ENCODE peak calls at places on chromosome 14, in nine cellular contexts. One of them, this sample, is unnamed.

GRCh38 chr14:38994721-38995120 is 108.3 kb downstream of the SEC23A start:
- DNase-seq in astrocyte of the spinal cord: no peak
- DNase-seq in NCI-H2081: no peak
- DNase-seq in HFFc6: no peak
- DNase-seq in naive thymus-derived CD8-positive, alpha-beta T cell: no peak
- DNase-seq in stimulated activated CD4-positive, alpha-beta T cell treated with anti-CD3 and anti-CD28 coated beads, Interleukin-2, amount 100 ng/mL, for 48 hours: no peak
- DNase-seq in stimulated activated CD8-positive, alpha-beta memory T cell treated with anti-CD3 and anti-CD28 coated beads, Interleukin-12 subunit alpha, Interleukin-12 subunit beta, amount 100 ng/mL, for 4 hours: no peak
- DNase-seq in T-helper 2 cell: no peak
- DNase-seq in CD8-positive, alpha-beta memory T cell: no peak
- DNase-seq in this sample: no peak

GRCh38 chr14:59897757-59898383 is 22.1 kb upstream of the LRRC9 start:
- DNase-seq in astrocyte of the spinal cord: peak
- DNase-seq in CD8-positive, alpha-beta memory T cell: no peak
- DNase-seq in NCI-H2081: peak
- DNase-seq in stimulated activated CD8-positive, alpha-beta memory T cell treated with anti-CD3 and anti-CD28 coated beads, Interleukin-12 subunit alpha, Interleukin-12 subunit beta, amount 100 ng/mL, for 4 hours: no peak
- DNase-seq in stimulated activated CD4-positive, alpha-beta T cell treated with anti-CD3 and anti-CD28 coated beads, Interleukin-2, amount 100 ng/mL, for 48 hours: no peak
- DNase-seq in naive thymus-derived CD8-positive, alpha-beta T cell: no peak
- DNase-seq in HFFc6: peak
- DNase-seq in T-helper 2 cell: peak
- DNase-seq in this sample: no peak

GRCh38 chr14:38098074-38098846 is 109.4 kb upstream of the SSTR1 start:
- DNase-seq in naive thymus-derived CD8-positive, alpha-beta T cell: no peak
- DNase-seq in stimulated activated CD8-positive, alpha-beta memory T cell treated with anti-CD3 and anti-CD28 coated beads, Interleukin-12 subunit alpha, Interleukin-12 subunit beta, amount 100 ng/mL, for 4 hours: no peak
- DNase-seq in NCI-H2081: no peak
- DNase-seq in T-helper 2 cell: no peak
- DNase-seq in stimulated activated CD4-positive, alpha-beta T cell treated with anti-CD3 and anti-CD28 coated beads, Interleukin-2, amount 100 ng/mL, for 48 hours: no peak
- DNase-seq in CD8-positive, alpha-beta memory T cell: no peak
- DNase-seq in HFFc6: peak
- DNase-seq in astrocyte of the spinal cord: peak
- DNase-seq in this sample: no peak

GRCh38 chr14:65169351-65169750 is 67.0 kb upstream of the MAX start:
- DNase-seq in T-helper 2 cell: peak
- DNase-seq in NCI-H2081: no peak
- DNase-seq in astrocyte of the spinal cord: peak
- DNase-seq in HFFc6: peak
- DNase-seq in CD8-positive, alpha-beta memory T cell: no peak
- DNase-seq in stimulated activated CD4-positive, alpha-beta T cell treated with anti-CD3 and anti-CD28 coated beads, Interleukin-2, amount 100 ng/mL, for 48 hours: no peak
- DNase-seq in naive thymus-derived CD8-positive, alpha-beta T cell: no peak
- DNase-seq in stimulated activated CD8-positive, alpha-beta memory T cell treated with anti-CD3 and anti-CD28 coated beads, Interleukin-12 subunit alpha, Interleukin-12 subunit beta, amount 100 ng/mL, for 4 hours: no peak
- DNase-seq in this sample: no peak

GRCh38 chr14:92105073-92105844 is 1.1 kb downstream of the ATXN3 start:
- DNase-seq in stimulated activated CD4-positive, alpha-beta T cell treated with anti-CD3 and anti-CD28 coated beads, Interleukin-2, amount 100 ng/mL, for 48 hours: no peak
- DNase-seq in naive thymus-derived CD8-positive, alpha-beta T cell: no peak
- DNase-seq in CD8-positive, alpha-beta memory T cell: no peak
- DNase-seq in astrocyte of the spinal cord: no peak
- DNase-seq in stimulated activated CD8-positive, alpha-beta memory T cell treated with anti-CD3 and anti-CD28 coated beads, Interleukin-12 subunit alpha, Interleukin-12 subunit beta, amount 100 ng/mL, for 4 hours: no peak
- DNase-seq in NCI-H2081: no peak
- DNase-seq in T-helper 2 cell: no peak
- DNase-seq in HFFc6: peak
- DNase-seq in this sample: no peak

GRCh38 chr14:75905505-75905904 is 76.3 kb downstream of the TGFB3 start:
- DNase-seq in naive thymus-derived CD8-positive, alpha-beta T cell: no peak
- DNase-seq in T-helper 2 cell: no peak
- DNase-seq in stimulated activated CD8-positive, alpha-beta memory T cell treated with anti-CD3 and anti-CD28 coated beads, Interleukin-12 subunit alpha, Interleukin-12 subunit beta, amount 100 ng/mL, for 4 hours: no peak
- DNase-seq in HFFc6: no peak
- DNase-seq in stimulated activated CD4-positive, alpha-beta T cell treated with anti-CD3 and anti-CD28 coated beads, Interleukin-2, amount 100 ng/mL, for 48 hours: no peak
- DNase-seq in astrocyte of the spinal cord: peak
- DNase-seq in NCI-H2081: no peak
- DNase-seq in CD8-positive, alpha-beta memory T cell: no peak
- DNase-seq in this sample: no peak

GRCh38 chr14:61812347-61813100 is 50.3 kb downstream of the SNAPC1 start:
- DNase-seq in naive thymus-derived CD8-positive, alpha-beta T cell: peak
- DNase-seq in NCI-H2081: peak
- DNase-seq in CD8-positive, alpha-beta memory T cell: peak
- DNase-seq in T-helper 2 cell: peak
- DNase-seq in HFFc6: no peak
- DNase-seq in astrocyte of the spinal cord: no peak
- DNase-seq in stimulated activated CD4-positive, alpha-beta T cell treated with anti-CD3 and anti-CD28 coated beads, Interleukin-2, amount 100 ng/mL, for 48 hours: no peak
- DNase-seq in stimulated activated CD8-positive, alpha-beta memory T cell treated with anti-CD3 and anti-CD28 coated beads, Interleukin-12 subunit alpha, Interleukin-12 subunit beta, amount 100 ng/mL, for 4 hours: no peak
- DNase-seq in this sample: no peak

GRCh38 chr14:33636715-33637114 is 314.2 kb downstream of the EGLN3 start:
- DNase-seq in stimulated activated CD8-positive, alpha-beta memory T cell treated with anti-CD3 and anti-CD28 coated beads, Interleukin-12 subunit alpha, Interleukin-12 subunit beta, amount 100 ng/mL, for 4 hours: no peak
- DNase-seq in stimulated activated CD4-positive, alpha-beta T cell treated with anti-CD3 and anti-CD28 coated beads, Interleukin-2, amount 100 ng/mL, for 48 hours: no peak
- DNase-seq in NCI-H2081: no peak
- DNase-seq in astrocyte of the spinal cord: no peak
- DNase-seq in HFFc6: no peak
- DNase-seq in CD8-positive, alpha-beta memory T cell: no peak
- DNase-seq in T-helper 2 cell: no peak
- DNase-seq in naive thymus-derived CD8-positive, alpha-beta T cell: no peak
- DNase-seq in this sample: no peak

GRCh38 chr14:102772781-102773570 is 4.3 kb upstream of the TRAF3 start:
- DNase-seq in T-helper 2 cell: peak
- DNase-seq in HFFc6: no peak
- DNase-seq in astrocyte of the spinal cord: no peak
- DNase-seq in stimulated activated CD8-positive, alpha-beta memory T cell treated with anti-CD3 and anti-CD28 coated beads, Interleukin-12 subunit alpha, Interleukin-12 subunit beta, amount 100 ng/mL, for 4 hours: no peak
- DNase-seq in NCI-H2081: no peak
- DNase-seq in naive thymus-derived CD8-positive, alpha-beta T cell: no peak
- DNase-seq in stimulated activated CD4-positive, alpha-beta T cell treated with anti-CD3 and anti-CD28 coated beads, Interleukin-2, amount 100 ng/mL, for 48 hours: no peak
- DNase-seq in CD8-positive, alpha-beta memory T cell: no peak
- DNase-seq in this sample: no peak

GRCh38 chr14:27050195-27050594 is 452.4 kb upstream of the NOVA1 start:
- DNase-seq in astrocyte of the spinal cord: no peak
- DNase-seq in stimulated activated CD8-positive, alpha-beta memory T cell treated with anti-CD3 and anti-CD28 coated beads, Interleukin-12 subunit alpha, Interleukin-12 subunit beta, amount 100 ng/mL, for 4 hours: no peak
- DNase-seq in naive thymus-derived CD8-positive, alpha-beta T cell: no peak
- DNase-seq in HFFc6: no peak
- DNase-seq in stimulated activated CD4-positive, alpha-beta T cell treated with anti-CD3 and anti-CD28 coated beads, Interleukin-2, amount 100 ng/mL, for 48 hours: no peak
- DNase-seq in CD8-positive, alpha-beta memory T cell: no peak
- DNase-seq in NCI-H2081: peak
- DNase-seq in T-helper 2 cell: no peak
- DNase-seq in this sample: no peak

GRCh38 chr14:81571437-81571836 is 37.8 kb upstream of the SEL1L start:
- DNase-seq in NCI-H2081: no peak
- DNase-seq in stimulated activated CD4-positive, alpha-beta T cell treated with anti-CD3 and anti-CD28 coated beads, Interleukin-2, amount 100 ng/mL, for 48 hours: no peak
- DNase-seq in HFFc6: no peak
- DNase-seq in stimulated activated CD8-positive, alpha-beta memory T cell treated with anti-CD3 and anti-CD28 coated beads, Interleukin-12 subunit alpha, Interleukin-12 subunit beta, amount 100 ng/mL, for 4 hours: no peak
- DNase-seq in CD8-positive, alpha-beta memory T cell: no peak
- DNase-seq in T-helper 2 cell: peak
- DNase-seq in astrocyte of the spinal cord: no peak
- DNase-seq in naive thymus-derived CD8-positive, alpha-beta T cell: no peak
- DNase-seq in this sample: no peak

GRCh38 chr14:74868739-74869138 is 7.2 kb downstream of the PROX2 start:
- DNase-seq in CD8-positive, alpha-beta memory T cell: no peak
- DNase-seq in T-helper 2 cell: no peak
- DNase-seq in HFFc6: no peak
- DNase-seq in NCI-H2081: no peak
- DNase-seq in naive thymus-derived CD8-positive, alpha-beta T cell: no peak
- DNase-seq in stimulated activated CD4-positive, alpha-beta T cell treated with anti-CD3 and anti-CD28 coated beads, Interleukin-2, amount 100 ng/mL, for 48 hours: no peak
- DNase-seq in astrocyte of the spinal cord: no peak
- DNase-seq in stimulated activated CD8-positive, alpha-beta memory T cell treated with anti-CD3 and anti-CD28 coated beads, Interleukin-12 subunit alpha, Interleukin-12 subunit beta, amount 100 ng/mL, for 4 hours: no peak
- DNase-seq in this sample: no peak

GRCh38 chr14:56117765-56118610 is at the start of gene PELI2:
- DNase-seq in HFFc6: peak
- DNase-seq in astrocyte of the spinal cord: peak
- DNase-seq in naive thymus-derived CD8-positive, alpha-beta T cell: peak
- DNase-seq in CD8-positive, alpha-beta memory T cell: peak
- DNase-seq in stimulated activated CD4-positive, alpha-beta T cell treated with anti-CD3 and anti-CD28 coated beads, Interleukin-2, amount 100 ng/mL, for 48 hours: peak
- DNase-seq in stimulated activated CD8-positive, alpha-beta memory T cell treated with anti-CD3 and anti-CD28 coated beads, Interleukin-12 subunit alpha, Interleukin-12 subunit beta, amount 100 ng/mL, for 4 hours: peak
- DNase-seq in T-helper 2 cell: peak
- DNase-seq in NCI-H2081: peak
- DNase-seq in this sample: peak

GRCh38 chr14:51442513-51443175 is 202.6 kb downstream of the TMX1 start:
- DNase-seq in stimulated activated CD4-positive, alpha-beta T cell treated with anti-CD3 and anti-CD28 coated beads, Interleukin-2, amount 100 ng/mL, for 48 hours: no peak
- DNase-seq in T-helper 2 cell: no peak
- DNase-seq in naive thymus-derived CD8-positive, alpha-beta T cell: no peak
- DNase-seq in astrocyte of the spinal cord: peak
- DNase-seq in HFFc6: peak
- DNase-seq in stimulated activated CD8-positive, alpha-beta memory T cell treated with anti-CD3 and anti-CD28 coated beads, Interleukin-12 subunit alpha, Interleukin-12 subunit beta, amount 100 ng/mL, for 4 hours: no peak
- DNase-seq in NCI-H2081: no peak
- DNase-seq in CD8-positive, alpha-beta memory T cell: no peak
- DNase-seq in this sample: no peak

GRCh38 chr14:89340200-89340667 is 76.8 kb downstream of the FOXN3 start:
- DNase-seq in T-helper 2 cell: no peak
- DNase-seq in astrocyte of the spinal cord: peak
- DNase-seq in stimulated activated CD8-positive, alpha-beta memory T cell treated with anti-CD3 and anti-CD28 coated beads, Interleukin-12 subunit alpha, Interleukin-12 subunit beta, amount 100 ng/mL, for 4 hours: no peak
- DNase-seq in NCI-H2081: no peak
- DNase-seq in stimulated activated CD4-positive, alpha-beta T cell treated with anti-CD3 and anti-CD28 coated beads, Interleukin-2, amount 100 ng/mL, for 48 hours: no peak
- DNase-seq in HFFc6: no peak
- DNase-seq in naive thymus-derived CD8-positive, alpha-beta T cell: no peak
- DNase-seq in CD8-positive, alpha-beta memory T cell: no peak
- DNase-seq in this sample: no peak

GRCh38 chr14:51070732-51071131 is 24.2 kb downstream of the TRIM9 start:
- DNase-seq in T-helper 2 cell: no peak
- DNase-seq in astrocyte of the spinal cord: no peak
- DNase-seq in HFFc6: no peak
- DNase-seq in stimulated activated CD4-positive, alpha-beta T cell treated with anti-CD3 and anti-CD28 coated beads, Interleukin-2, amount 100 ng/mL, for 48 hours: no peak
- DNase-seq in naive thymus-derived CD8-positive, alpha-beta T cell: no peak
- DNase-seq in CD8-positive, alpha-beta memory T cell: no peak
- DNase-seq in NCI-H2081: no peak
- DNase-seq in stimulated activated CD8-positive, alpha-beta memory T cell treated with anti-CD3 and anti-CD28 coated beads, Interleukin-12 subunit alpha, Interleukin-12 subunit beta, amount 100 ng/mL, for 4 hours: no peak
- DNase-seq in this sample: no peak

GRCh38 chr14:68660495-68660894 is 132.4 kb downstream of the ZFP36L1 start:
- DNase-seq in stimulated activated CD4-positive, alpha-beta T cell treated with anti-CD3 and anti-CD28 coated beads, Interleukin-2, amount 100 ng/mL, for 48 hours: no peak
- DNase-seq in stimulated activated CD8-positive, alpha-beta memory T cell treated with anti-CD3 and anti-CD28 coated beads, Interleukin-12 subunit alpha, Interleukin-12 subunit beta, amount 100 ng/mL, for 4 hours: no peak
- DNase-seq in CD8-positive, alpha-beta memory T cell: no peak
- DNase-seq in HFFc6: no peak
- DNase-seq in NCI-H2081: no peak
- DNase-seq in naive thymus-derived CD8-positive, alpha-beta T cell: no peak
- DNase-seq in astrocyte of the spinal cord: no peak
- DNase-seq in T-helper 2 cell: no peak
- DNase-seq in this sample: no peak

GRCh38 chr14:28773917-28774691 is 7.5 kb downstream of the FOXG1 start:
- DNase-seq in T-helper 2 cell: no peak
- DNase-seq in astrocyte of the spinal cord: peak
- DNase-seq in HFFc6: no peak
- DNase-seq in stimulated activated CD8-positive, alpha-beta memory T cell treated with anti-CD3 and anti-CD28 coated beads, Interleukin-12 subunit alpha, Interleukin-12 subunit beta, amount 100 ng/mL, for 4 hours: no peak
- DNase-seq in NCI-H2081: peak
- DNase-seq in CD8-positive, alpha-beta memory T cell: no peak
- DNase-seq in stimulated activated CD4-positive, alpha-beta T cell treated with anti-CD3 and anti-CD28 coated beads, Interleukin-2, amount 100 ng/mL, for 48 hours: no peak
- DNase-seq in naive thymus-derived CD8-positive, alpha-beta T cell: no peak
- DNase-seq in this sample: no peak

GRCh38 chr14:104080557-104081492 is 4.7 kb upstream of the ASPG start:
- DNase-seq in HFFc6: no peak
- DNase-seq in NCI-H2081: peak
- DNase-seq in stimulated activated CD8-positive, alpha-beta memory T cell treated with anti-CD3 and anti-CD28 coated beads, Interleukin-12 subunit alpha, Interleukin-12 subunit beta, amount 100 ng/mL, for 4 hours: no peak
- DNase-seq in CD8-positive, alpha-beta memory T cell: no peak
- DNase-seq in T-helper 2 cell: no peak
- DNase-seq in naive thymus-derived CD8-positive, alpha-beta T cell: peak
- DNase-seq in astrocyte of the spinal cord: no peak
- DNase-seq in stimulated activated CD4-positive, alpha-beta T cell treated with anti-CD3 and anti-CD28 coated beads, Interleukin-2, amount 100 ng/mL, for 48 hours: no peak
- DNase-seq in this sample: no peak

GRCh38 chr14:24630872-24631477 is 3.0 kb downstream of the GZMB start:
- DNase-seq in stimulated activated CD8-positive, alpha-beta memory T cell treated with anti-CD3 and anti-CD28 coated beads, Interleukin-12 subunit alpha, Interleukin-12 subunit beta, amount 100 ng/mL, for 4 hours: no peak
- DNase-seq in astrocyte of the spinal cord: no peak
- DNase-seq in stimulated activated CD4-positive, alpha-beta T cell treated with anti-CD3 and anti-CD28 coated beads, Interleukin-2, amount 100 ng/mL, for 48 hours: no peak
- DNase-seq in HFFc6: no peak
- DNase-seq in CD8-positive, alpha-beta memory T cell: no peak
- DNase-seq in NCI-H2081: peak
- DNase-seq in T-helper 2 cell: no peak
- DNase-seq in naive thymus-derived CD8-positive, alpha-beta T cell: no peak
- DNase-seq in this sample: no peak

GRCh38 chr14:101562659-101563351 is 1.5 kb downstream of the DIO3 start:
- DNase-seq in naive thymus-derived CD8-positive, alpha-beta T cell: no peak
- DNase-seq in astrocyte of the spinal cord: no peak
- DNase-seq in T-helper 2 cell: no peak
- DNase-seq in NCI-H2081: no peak
- DNase-seq in HFFc6: no peak
- DNase-seq in CD8-positive, alpha-beta memory T cell: no peak
- DNase-seq in stimulated activated CD4-positive, alpha-beta T cell treated with anti-CD3 and anti-CD28 coated beads, Interleukin-2, amount 100 ng/mL, for 48 hours: no peak
- DNase-seq in stimulated activated CD8-positive, alpha-beta memory T cell treated with anti-CD3 and anti-CD28 coated beads, Interleukin-12 subunit alpha, Interleukin-12 subunit beta, amount 100 ng/mL, for 4 hours: no peak
- DNase-seq in this sample: no peak

GRCh38 chr14:100025111-100025510 is 40.1 kb upstream of the EVL start:
- DNase-seq in naive thymus-derived CD8-positive, alpha-beta T cell: peak
- DNase-seq in stimulated activated CD4-positive, alpha-beta T cell treated with anti-CD3 and anti-CD28 coated beads, Interleukin-2, amount 100 ng/mL, for 48 hours: peak
- DNase-seq in T-helper 2 cell: peak
- DNase-seq in CD8-positive, alpha-beta memory T cell: no peak
- DNase-seq in NCI-H2081: no peak
- DNase-seq in HFFc6: peak
- DNase-seq in astrocyte of the spinal cord: no peak
- DNase-seq in stimulated activated CD8-positive, alpha-beta memory T cell treated with anti-CD3 and anti-CD28 coated beads, Interleukin-12 subunit alpha, Interleukin-12 subunit beta, amount 100 ng/mL, for 4 hours: no peak
- DNase-seq in this sample: no peak

GRCh38 chr14:64725879-64726584 is 21.8 kb downstream of the PLEKHG3 start:
- DNase-seq in astrocyte of the spinal cord: no peak
- DNase-seq in NCI-H2081: no peak
- DNase-seq in CD8-positive, alpha-beta memory T cell: no peak
- DNase-seq in stimulated activated CD4-positive, alpha-beta T cell treated with anti-CD3 and anti-CD28 coated beads, Interleukin-2, amount 100 ng/mL, for 48 hours: no peak
- DNase-seq in HFFc6: no peak
- DNase-seq in stimulated activated CD8-positive, alpha-beta memory T cell treated with anti-CD3 and anti-CD28 coated beads, Interleukin-12 subunit alpha, Interleukin-12 subunit beta, amount 100 ng/mL, for 4 hours: no peak
- DNase-seq in T-helper 2 cell: no peak
- DNase-seq in naive thymus-derived CD8-positive, alpha-beta T cell: no peak
- DNase-seq in this sample: no peak

GRCh38 chr14:69328317-69328716 is 68.4 kb downstream of the GALNT16 start:
- DNase-seq in astrocyte of the spinal cord: no peak
- DNase-seq in HFFc6: no peak
- DNase-seq in naive thymus-derived CD8-positive, alpha-beta T cell: no peak
- DNase-seq in stimulated activated CD4-positive, alpha-beta T cell treated with anti-CD3 and anti-CD28 coated beads, Interleukin-2, amount 100 ng/mL, for 48 hours: no peak
- DNase-seq in T-helper 2 cell: no peak
- DNase-seq in stimulated activated CD8-positive, alpha-beta memory T cell treated with anti-CD3 and anti-CD28 coated beads, Interleukin-12 subunit alpha, Interleukin-12 subunit beta, amount 100 ng/mL, for 4 hours: no peak
- DNase-seq in CD8-positive, alpha-beta memory T cell: no peak
- DNase-seq in NCI-H2081: no peak
- DNase-seq in this sample: no peak

GRCh38 chr14:64095620-64096019 is 198.6 kb downstream of the ESR2 start:
- DNase-seq in astrocyte of the spinal cord: peak
- DNase-seq in T-helper 2 cell: no peak
- DNase-seq in NCI-H2081: no peak
- DNase-seq in stimulated activated CD8-positive, alpha-beta memory T cell treated with anti-CD3 and anti-CD28 coated beads, Interleukin-12 subunit alpha, Interleukin-12 subunit beta, amount 100 ng/mL, for 4 hours: no peak
- DNase-seq in CD8-positive, alpha-beta memory T cell: no peak
- DNase-seq in naive thymus-derived CD8-positive, alpha-beta T cell: no peak
- DNase-seq in HFFc6: peak
- DNase-seq in stimulated activated CD4-positive, alpha-beta T cell treated with anti-CD3 and anti-CD28 coated beads, Interleukin-2, amount 100 ng/mL, for 48 hours: peak
- DNase-seq in this sample: no peak

GRCh38 chr14:38828183-38828877 is 274.7 kb downstream of the SEC23A start:
- DNase-seq in naive thymus-derived CD8-positive, alpha-beta T cell: no peak
- DNase-seq in stimulated activated CD4-positive, alpha-beta T cell treated with anti-CD3 and anti-CD28 coated beads, Interleukin-2, amount 100 ng/mL, for 48 hours: no peak
- DNase-seq in stimulated activated CD8-positive, alpha-beta memory T cell treated with anti-CD3 and anti-CD28 coated beads, Interleukin-12 subunit alpha, Interleukin-12 subunit beta, amount 100 ng/mL, for 4 hours: no peak
- DNase-seq in astrocyte of the spinal cord: no peak
- DNase-seq in T-helper 2 cell: no peak
- DNase-seq in CD8-positive, alpha-beta memory T cell: no peak
- DNase-seq in NCI-H2081: no peak
- DNase-seq in HFFc6: no peak
- DNase-seq in this sample: no peak

GRCh38 chr14:48536318-48536717 is 860.9 kb upstream of the MDGA2 start:
- DNase-seq in astrocyte of the spinal cord: no peak
- DNase-seq in NCI-H2081: no peak
- DNase-seq in CD8-positive, alpha-beta memory T cell: no peak
- DNase-seq in T-helper 2 cell: no peak
- DNase-seq in stimulated activated CD8-positive, alpha-beta memory T cell treated with anti-CD3 and anti-CD28 coated beads, Interleukin-12 subunit alpha, Interleukin-12 subunit beta, amount 100 ng/mL, for 4 hours: no peak
- DNase-seq in HFFc6: no peak
- DNase-seq in naive thymus-derived CD8-positive, alpha-beta T cell: no peak
- DNase-seq in stimulated activated CD4-positive, alpha-beta T cell treated with anti-CD3 and anti-CD28 coated beads, Interleukin-2, amount 100 ng/mL, for 48 hours: no peak
- DNase-seq in this sample: no peak

GRCh38 chr14:55749201-55749812 is 169.3 kb downstream of the KTN1 start:
- DNase-seq in astrocyte of the spinal cord: no peak
- DNase-seq in CD8-positive, alpha-beta memory T cell: no peak
- DNase-seq in stimulated activated CD4-positive, alpha-beta T cell treated with anti-CD3 and anti-CD28 coated beads, Interleukin-2, amount 100 ng/mL, for 48 hours: no peak
- DNase-seq in T-helper 2 cell: no peak
- DNase-seq in HFFc6: no peak
- DNase-seq in NCI-H2081: no peak
- DNase-seq in stimulated activated CD8-positive, alpha-beta memory T cell treated with anti-CD3 and anti-CD28 coated beads, Interleukin-12 subunit alpha, Interleukin-12 subunit beta, amount 100 ng/mL, for 4 hours: no peak
- DNase-seq in naive thymus-derived CD8-positive, alpha-beta T cell: no peak
- DNase-seq in this sample: no peak

GRCh38 chr14:73785834-73786631 is 65.6 kb upstream of the PTGR2 start:
- DNase-seq in NCI-H2081: peak
- DNase-seq in HFFc6: peak
- DNase-seq in stimulated activated CD4-positive, alpha-beta T cell treated with anti-CD3 and anti-CD28 coated beads, Interleukin-2, amount 100 ng/mL, for 48 hours: no peak
- DNase-seq in stimulated activated CD8-positive, alpha-beta memory T cell treated with anti-CD3 and anti-CD28 coated beads, Interleukin-12 subunit alpha, Interleukin-12 subunit beta, amount 100 ng/mL, for 4 hours: no peak
- DNase-seq in T-helper 2 cell: peak
- DNase-seq in naive thymus-derived CD8-positive, alpha-beta T cell: peak
- DNase-seq in astrocyte of the spinal cord: peak
- DNase-seq in CD8-positive, alpha-beta memory T cell: peak
- DNase-seq in this sample: peak

GRCh38 chr14:68942281-68943035 is 36.6 kb downstream of the ACTN1 start:
- DNase-seq in naive thymus-derived CD8-positive, alpha-beta T cell: no peak
- DNase-seq in HFFc6: peak
- DNase-seq in NCI-H2081: no peak
- DNase-seq in stimulated activated CD4-positive, alpha-beta T cell treated with anti-CD3 and anti-CD28 coated beads, Interleukin-2, amount 100 ng/mL, for 48 hours: no peak
- DNase-seq in stimulated activated CD8-positive, alpha-beta memory T cell treated with anti-CD3 and anti-CD28 coated beads, Interleukin-12 subunit alpha, Interleukin-12 subunit beta, amount 100 ng/mL, for 4 hours: no peak
- DNase-seq in T-helper 2 cell: no peak
- DNase-seq in CD8-positive, alpha-beta memory T cell: no peak
- DNase-seq in astrocyte of the spinal cord: no peak
- DNase-seq in this sample: no peak

GRCh38 chr14:53962954-53963490 is 6.4 kb upstream of the BMP4 start:
- DNase-seq in HFFc6: no peak
- DNase-seq in naive thymus-derived CD8-positive, alpha-beta T cell: no peak
- DNase-seq in astrocyte of the spinal cord: no peak
- DNase-seq in CD8-positive, alpha-beta memory T cell: no peak
- DNase-seq in NCI-H2081: no peak
- DNase-seq in stimulated activated CD8-positive, alpha-beta memory T cell treated with anti-CD3 and anti-CD28 coated beads, Interleukin-12 subunit alpha, Interleukin-12 subunit beta, amount 100 ng/mL, for 4 hours: no peak
- DNase-seq in T-helper 2 cell: no peak
- DNase-seq in stimulated activated CD4-positive, alpha-beta T cell treated with anti-CD3 and anti-CD28 coated beads, Interleukin-2, amount 100 ng/mL, for 48 hours: no peak
- DNase-seq in this sample: no peak